ENCODE peak calls at places on chromosome 13, in six cellular contexts. One of them, this sample, is unnamed.

GRCh38 chr13:110424596-110425443 is 117.7 kb downstream of the COL4A2 start:
- DNase-seq in nucleus accumbens: no peak
- DNase-seq in activated T-helper 2 cell treated with anti-CD3 and anti-CD28 coated beads, Interferon-gamma antibody, Interleukin-2, Interleukin-4, amounts not matched to agents 10 μg/mL and 5 μg/mL and 100 μg/mL, durations not matched to agents 14 hours and 24 hours and 36 hours: no peak
- DNase-seq in activated CD4-positive, alpha-beta T cell treated with anti-CD3 and anti-CD28 coated beads, Interleukin-2, amount 50 U/mL, for 1 hour: no peak
- DNase-seq in T-cell: no peak
- DNase-seq in heart left ventricle: no peak
- DNase-seq in this sample: no peak

GRCh38 chr13:95834134-95834765 is 157.3 kb downstream of the DNAJC3 start:
- DNase-seq in T-cell: peak
- DNase-seq in heart left ventricle: peak
- DNase-seq in activated T-helper 2 cell treated with anti-CD3 and anti-CD28 coated beads, Interferon-gamma antibody, Interleukin-2, Interleukin-4, amounts not matched to agents 10 μg/mL and 5 μg/mL and 100 μg/mL, durations not matched to agents 14 hours and 24 hours and 36 hours: peak
- DNase-seq in activated CD4-positive, alpha-beta T cell treated with anti-CD3 and anti-CD28 coated beads, Interleukin-2, amount 50 U/mL, for 1 hour: peak
- DNase-seq in nucleus accumbens: peak
- DNase-seq in this sample: peak

GRCh38 chr13:77429320-77430142 is 102.6 kb upstream of the MYCBP2 start:
- DNase-seq in heart left ventricle: no peak
- DNase-seq in activated T-helper 2 cell treated with anti-CD3 and anti-CD28 coated beads, Interferon-gamma antibody, Interleukin-2, Interleukin-4, amounts not matched to agents 10 μg/mL and 5 μg/mL and 100 μg/mL, durations not matched to agents 14 hours and 24 hours and 36 hours: no peak
- DNase-seq in nucleus accumbens: no peak
- DNase-seq in activated CD4-positive, alpha-beta T cell treated with anti-CD3 and anti-CD28 coated beads, Interleukin-2, amount 50 U/mL, for 1 hour: no peak
- DNase-seq in T-cell: no peak
- DNase-seq in this sample: no peak

GRCh38 chr13:105442941-105443340 is 1092.5 kb downstream of the EFNB2 start:
- DNase-seq in activated CD4-positive, alpha-beta T cell treated with anti-CD3 and anti-CD28 coated beads, Interleukin-2, amount 50 U/mL, for 1 hour: no peak
- DNase-seq in heart left ventricle: no peak
- DNase-seq in activated T-helper 2 cell treated with anti-CD3 and anti-CD28 coated beads, Interferon-gamma antibody, Interleukin-2, Interleukin-4, amounts not matched to agents 10 μg/mL and 5 μg/mL and 100 μg/mL, durations not matched to agents 14 hours and 24 hours and 36 hours: no peak
- DNase-seq in T-cell: no peak
- DNase-seq in nucleus accumbens: no peak
- DNase-seq in this sample: peak

GRCh38 chr13:93903909-93904308 is 575.6 kb downstream of the DCT start:
- DNase-seq in activated CD4-positive, alpha-beta T cell treated with anti-CD3 and anti-CD28 coated beads, Interleukin-2, amount 50 U/mL, for 1 hour: no peak
- DNase-seq in nucleus accumbens: no peak
- DNase-seq in T-cell: no peak
- DNase-seq in heart left ventricle: no peak
- DNase-seq in activated T-helper 2 cell treated with anti-CD3 and anti-CD28 coated beads, Interferon-gamma antibody, Interleukin-2, Interleukin-4, amounts not matched to agents 10 μg/mL and 5 μg/mL and 100 μg/mL, durations not matched to agents 14 hours and 24 hours and 36 hours: no peak
- DNase-seq in this sample: no peak

GRCh38 chr13:32390484-32390883 is 37.4 kb downstream of the N4BP2L1 start:
- DNase-seq in activated CD4-positive, alpha-beta T cell treated with anti-CD3 and anti-CD28 coated beads, Interleukin-2, amount 50 U/mL, for 1 hour: no peak
- DNase-seq in activated T-helper 2 cell treated with anti-CD3 and anti-CD28 coated beads, Interferon-gamma antibody, Interleukin-2, Interleukin-4, amounts not matched to agents 10 μg/mL and 5 μg/mL and 100 μg/mL, durations not matched to agents 14 hours and 24 hours and 36 hours: no peak
- DNase-seq in nucleus accumbens: no peak
- DNase-seq in heart left ventricle: no peak
- DNase-seq in T-cell: no peak
- DNase-seq in this sample: no peak

GRCh38 chr13:28636677-28637317 is 22.1 kb upstream of the POMP start:
- DNase-seq in activated T-helper 2 cell treated with anti-CD3 and anti-CD28 coated beads, Interferon-gamma antibody, Interleukin-2, Interleukin-4, amounts not matched to agents 10 μg/mL and 5 μg/mL and 100 μg/mL, durations not matched to agents 14 hours and 24 hours and 36 hours: peak
- DNase-seq in nucleus accumbens: peak
- DNase-seq in heart left ventricle: no peak
- DNase-seq in activated CD4-positive, alpha-beta T cell treated with anti-CD3 and anti-CD28 coated beads, Interleukin-2, amount 50 U/mL, for 1 hour: no peak
- DNase-seq in T-cell: peak
- DNase-seq in this sample: peak

GRCh38 chr13:50809133-50810090 is 34.1 kb downstream of the DLEU7 start:
- DNase-seq in heart left ventricle: no peak
- DNase-seq in T-cell: no peak
- DNase-seq in activated T-helper 2 cell treated with anti-CD3 and anti-CD28 coated beads, Interferon-gamma antibody, Interleukin-2, Interleukin-4, amounts not matched to agents 10 μg/mL and 5 μg/mL and 100 μg/mL, durations not matched to agents 14 hours and 24 hours and 36 hours: no peak
- DNase-seq in nucleus accumbens: no peak
- DNase-seq in activated CD4-positive, alpha-beta T cell treated with anti-CD3 and anti-CD28 coated beads, Interleukin-2, amount 50 U/mL, for 1 hour: no peak
- DNase-seq in this sample: no peak

GRCh38 chr13:100980171-100980570 is 305.6 kb upstream of the TMTC4 start:
- DNase-seq in T-cell: no peak
- DNase-seq in activated CD4-positive, alpha-beta T cell treated with anti-CD3 and anti-CD28 coated beads, Interleukin-2, amount 50 U/mL, for 1 hour: no peak
- DNase-seq in nucleus accumbens: no peak
- DNase-seq in heart left ventricle: no peak
- DNase-seq in activated T-helper 2 cell treated with anti-CD3 and anti-CD28 coated beads, Interferon-gamma antibody, Interleukin-2, Interleukin-4, amounts not matched to agents 10 μg/mL and 5 μg/mL and 100 μg/mL, durations not matched to agents 14 hours and 24 hours and 36 hours: no peak
- DNase-seq in this sample: no peak

GRCh38 chr13:100513987-100514670 is 74.5 kb downstream of the GGACT start:
- DNase-seq in nucleus accumbens: no peak
- DNase-seq in activated T-helper 2 cell treated with anti-CD3 and anti-CD28 coated beads, Interferon-gamma antibody, Interleukin-2, Interleukin-4, amounts not matched to agents 10 μg/mL and 5 μg/mL and 100 μg/mL, durations not matched to agents 14 hours and 24 hours and 36 hours: no peak
- DNase-seq in heart left ventricle: no peak
- DNase-seq in activated CD4-positive, alpha-beta T cell treated with anti-CD3 and anti-CD28 coated beads, Interleukin-2, amount 50 U/mL, for 1 hour: no peak
- DNase-seq in T-cell: no peak
- DNase-seq in this sample: no peak

GRCh38 chr13:51331354-51331861 is 8.1 kb upstream of the SERPINE3 start:
- DNase-seq in activated T-helper 2 cell treated with anti-CD3 and anti-CD28 coated beads, Interferon-gamma antibody, Interleukin-2, Interleukin-4, amounts not matched to agents 10 μg/mL and 5 μg/mL and 100 μg/mL, durations not matched to agents 14 hours and 24 hours and 36 hours: no peak
- DNase-seq in activated CD4-positive, alpha-beta T cell treated with anti-CD3 and anti-CD28 coated beads, Interleukin-2, amount 50 U/mL, for 1 hour: no peak
- DNase-seq in nucleus accumbens: no peak
- DNase-seq in T-cell: no peak
- DNase-seq in heart left ventricle: no peak
- DNase-seq in this sample: no peak

GRCh38 chr13:82010780-82011179 is 1669.9 kb upstream of the SPRY2 start:
- DNase-seq in T-cell: no peak
- DNase-seq in nucleus accumbens: no peak
- DNase-seq in heart left ventricle: no peak
- DNase-seq in activated T-helper 2 cell treated with anti-CD3 and anti-CD28 coated beads, Interferon-gamma antibody, Interleukin-2, Interleukin-4, amounts not matched to agents 10 μg/mL and 5 μg/mL and 100 μg/mL, durations not matched to agents 14 hours and 24 hours and 36 hours: no peak
- DNase-seq in activated CD4-positive, alpha-beta T cell treated with anti-CD3 and anti-CD28 coated beads, Interleukin-2, amount 50 U/mL, for 1 hour: no peak
- DNase-seq in this sample: no peak

GRCh38 chr13:44155422-44156293 is 218.0 kb upstream of the SERP2 start:
- DNase-seq in nucleus accumbens: peak
- DNase-seq in T-cell: no peak
- DNase-seq in activated T-helper 2 cell treated with anti-CD3 and anti-CD28 coated beads, Interferon-gamma antibody, Interleukin-2, Interleukin-4, amounts not matched to agents 10 μg/mL and 5 μg/mL and 100 μg/mL, durations not matched to agents 14 hours and 24 hours and 36 hours: no peak
- DNase-seq in heart left ventricle: peak
- DNase-seq in activated CD4-positive, alpha-beta T cell treated with anti-CD3 and anti-CD28 coated beads, Interleukin-2, amount 50 U/mL, for 1 hour: no peak
- DNase-seq in this sample: no peak

GRCh38 chr13:110194456-110194855 is 112.5 kb downstream of the COL4A1 start:
- DNase-seq in activated CD4-positive, alpha-beta T cell treated with anti-CD3 and anti-CD28 coated beads, Interleukin-2, amount 50 U/mL, for 1 hour: no peak
- DNase-seq in nucleus accumbens: no peak
- DNase-seq in heart left ventricle: no peak
- DNase-seq in activated T-helper 2 cell treated with anti-CD3 and anti-CD28 coated beads, Interferon-gamma antibody, Interleukin-2, Interleukin-4, amounts not matched to agents 10 μg/mL and 5 μg/mL and 100 μg/mL, durations not matched to agents 14 hours and 24 hours and 36 hours: no peak
- DNase-seq in T-cell: no peak
- DNase-seq in this sample: no peak

GRCh38 chr13:76994281-76994680 is 2.4 kb downstream of the CLN5 start:
- DNase-seq in activated CD4-positive, alpha-beta T cell treated with anti-CD3 and anti-CD28 coated beads, Interleukin-2, amount 50 U/mL, for 1 hour: no peak
- DNase-seq in activated T-helper 2 cell treated with anti-CD3 and anti-CD28 coated beads, Interferon-gamma antibody, Interleukin-2, Interleukin-4, amounts not matched to agents 10 μg/mL and 5 μg/mL and 100 μg/mL, durations not matched to agents 14 hours and 24 hours and 36 hours: no peak
- DNase-seq in nucleus accumbens: no peak
- DNase-seq in T-cell: no peak
- DNase-seq in heart left ventricle: no peak
- DNase-seq in this sample: no peak

GRCh38 chr13:44218501-44219240 is 155.0 kb upstream of the SERP2 start:
- DNase-seq in heart left ventricle: peak
- DNase-seq in activated T-helper 2 cell treated with anti-CD3 and anti-CD28 coated beads, Interferon-gamma antibody, Interleukin-2, Interleukin-4, amounts not matched to agents 10 μg/mL and 5 μg/mL and 100 μg/mL, durations not matched to agents 14 hours and 24 hours and 36 hours: no peak
- DNase-seq in T-cell: no peak
- DNase-seq in nucleus accumbens: no peak
- DNase-seq in activated CD4-positive, alpha-beta T cell treated with anti-CD3 and anti-CD28 coated beads, Interleukin-2, amount 50 U/mL, for 1 hour: no peak
- DNase-seq in this sample: no peak

GRCh38 chr13:43374621-43375020 is 351.2 kb downstream of the DNAJC15 start:
- DNase-seq in T-cell: no peak
- DNase-seq in nucleus accumbens: no peak
- DNase-seq in heart left ventricle: no peak
- DNase-seq in activated CD4-positive, alpha-beta T cell treated with anti-CD3 and anti-CD28 coated beads, Interleukin-2, amount 50 U/mL, for 1 hour: no peak
- DNase-seq in activated T-helper 2 cell treated with anti-CD3 and anti-CD28 coated beads, Interferon-gamma antibody, Interleukin-2, Interleukin-4, amounts not matched to agents 10 μg/mL and 5 μg/mL and 100 μg/mL, durations not matched to agents 14 hours and 24 hours and 36 hours: no peak
- DNase-seq in this sample: no peak

GRCh38 chr13:65638572-65639168 is 1591.5 kb downstream of the PCDH9 start:
- DNase-seq in activated CD4-positive, alpha-beta T cell treated with anti-CD3 and anti-CD28 coated beads, Interleukin-2, amount 50 U/mL, for 1 hour: no peak
- DNase-seq in heart left ventricle: no peak
- DNase-seq in nucleus accumbens: no peak
- DNase-seq in activated T-helper 2 cell treated with anti-CD3 and anti-CD28 coated beads, Interferon-gamma antibody, Interleukin-2, Interleukin-4, amounts not matched to agents 10 μg/mL and 5 μg/mL and 100 μg/mL, durations not matched to agents 14 hours and 24 hours and 36 hours: no peak
- DNase-seq in T-cell: no peak
- DNase-seq in this sample: peak

GRCh38 chr13:43865892-43866291 is 13.6 kb downstream of the CCDC122 start:
- DNase-seq in T-cell: no peak
- DNase-seq in nucleus accumbens: no peak
- DNase-seq in activated T-helper 2 cell treated with anti-CD3 and anti-CD28 coated beads, Interferon-gamma antibody, Interleukin-2, Interleukin-4, amounts not matched to agents 10 μg/mL and 5 μg/mL and 100 μg/mL, durations not matched to agents 14 hours and 24 hours and 36 hours: no peak
- DNase-seq in heart left ventricle: no peak
- DNase-seq in activated CD4-positive, alpha-beta T cell treated with anti-CD3 and anti-CD28 coated beads, Interleukin-2, amount 50 U/mL, for 1 hour: no peak
- DNase-seq in this sample: no peak

GRCh38 chr13:65653548-65654078 is 1576.5 kb downstream of the PCDH9 start:
- DNase-seq in nucleus accumbens: no peak
- DNase-seq in T-cell: no peak
- DNase-seq in activated CD4-positive, alpha-beta T cell treated with anti-CD3 and anti-CD28 coated beads, Interleukin-2, amount 50 U/mL, for 1 hour: no peak
- DNase-seq in activated T-helper 2 cell treated with anti-CD3 and anti-CD28 coated beads, Interferon-gamma antibody, Interleukin-2, Interleukin-4, amounts not matched to agents 10 μg/mL and 5 μg/mL and 100 μg/mL, durations not matched to agents 14 hours and 24 hours and 36 hours: no peak
- DNase-seq in heart left ventricle: no peak
- DNase-seq in this sample: no peak

GRCh38 chr13:108621421-108621820 is 8.0 kb upstream of the MYO16 start:
- DNase-seq in nucleus accumbens: no peak
- DNase-seq in activated T-helper 2 cell treated with anti-CD3 and anti-CD28 coated beads, Interferon-gamma antibody, Interleukin-2, Interleukin-4, amounts not matched to agents 10 μg/mL and 5 μg/mL and 100 μg/mL, durations not matched to agents 14 hours and 24 hours and 36 hours: no peak
- DNase-seq in heart left ventricle: no peak
- DNase-seq in activated CD4-positive, alpha-beta T cell treated with anti-CD3 and anti-CD28 coated beads, Interleukin-2, amount 50 U/mL, for 1 hour: no peak
- DNase-seq in T-cell: no peak
- DNase-seq in this sample: no peak

This sample was measured in pulmonary artery endothelial cell.